ENCODE peak calls at places on chromosomes 4 and X, in nine cellular contexts. T, S, J, M, Z, H, I, K and P are unnamed samples.

GRCh38 chr4:114384629-114385028 is 214.0 kb upstream of the UGT8 start:
- DNase-seq in T (no peak), S (no peak), J (peak; percentile 25), M (no peak), Z (no peak), H (no peak), I (no peak), K (no peak), P (no peak)

GRCh38 chr4:10640535-10641159 is 43.9 kb downstream of the CLNK start:
- DNase-seq in T (peak; percentile 56), S (no peak), J (no peak), M (peak; percentile 49), Z (no peak), H (no peak), I (no peak), K (no peak), P (no peak)

GRCh38 chr4:153514001-153514526 is 47.9 kb downstream of the TMEM131L start:
- DNase-seq in T (no peak), S (no peak), J (no peak), M (no peak), Z (no peak), H (no peak), I (no peak), K (no peak), P (no peak)

GRCh38 chr4:8583655-8584025 is 3.4 kb downstream of the GPR78 start:
- DNase-seq in T (no peak), S (peak; percentile 53), J (no peak), M (no peak), Z (no peak), H (no peak), I (no peak), K (no peak), P (no peak)

GRCh38 chr4:47118192-47118879 is 87.0 kb downstream of the GABRB1 start:
- DNase-seq in T (no peak), S (no peak), J (no peak), M (no peak), Z (no peak), H (no peak), I (no peak), K (no peak), P (no peak)

GRCh38 chr4:130359537-130359936 is 1263.6 kb downstream of the C4orf33 start:
- DNase-seq in T (no peak), S (no peak), J (peak; percentile 1), M (no peak), Z (no peak), H (no peak), I (peak; percentile 6), K (no peak), P (no peak)

GRCh38 chr4:1771555-1772305 is 21.4 kb upstream of the FGFR3 start:
- DNase-seq in T (no peak), S (no peak), J (no peak), M (no peak), Z (no peak), H (no peak), I (no peak), K (no peak), P (no peak)

GRCh38 chr4:89338206-89338605 is 30.6 kb upstream of the GPRIN3 start:
- DNase-seq in T (no peak), S (no peak), J (no peak), M (no peak), Z (no peak), H (no peak), I (no peak), K (no peak), P (no peak)

GRCh38 chrX:145003443-145003842 is 243.9 kb upstream of the SPANXN1 start:
- DNase-seq in T (no peak), S (no peak), J (no peak), M (no peak), Z (no peak), H (no peak), I (no peak), K (no peak), P (no peak)

GRCh38 chrX:12210196-12210815 is 72.0 kb downstream of the FRMPD4 start:
- DNase-seq in T (no peak), S (no peak), J (no peak), M (no peak), Z (peak; percentile 5), H (no peak), I (no peak), K (no peak), P (no peak)

GRCh38 chr4:1564535-1565375 is 119.4 kb downstream of the FAM53A start:
- DNase-seq in T (peak; percentile 35), S (no peak), J (no peak), M (no peak), Z (no peak), H (no peak), I (no peak), K (no peak), P (peak; percentile 19)

GRCh38 chr4:165592386-165592785 is 213.6 kb downstream of the CPE start:
- DNase-seq in T (no peak), S (no peak), J (no peak), M (no peak), Z (no peak), H (no peak), I (no peak), K (no peak), P (no peak)

GRCh38 chr4:159655547-159655946 is 552.7 kb downstream of the RAPGEF2 start:
- DNase-seq in T (no peak), S (no peak), J (no peak), M (no peak), Z (no peak), H (no peak), I (no peak), K (no peak), P (no peak)

GRCh38 chr4:159048166-159048886 is 54.6 kb upstream of the RAPGEF2 start:
- DNase-seq in T (peak; percentile 74), S (peak; percentile 81), J (peak; percentile 79), M (peak; percentile 81), Z (peak; percentile 75), H (no peak), I (no peak), K (no peak), P (no peak)

GRCh38 chrX:118553042-118553714 is 57.6 kb downstream of the DOCK11 start:
- DNase-seq in T (no peak), S (no peak), J (no peak), M (no peak), Z (no peak), H (no peak), I (no peak), K (no peak), P (no peak)

GRCh38 chr4:26081795-26082498 is 167.9 kb downstream of the SMIM20 start:
- DNase-seq in T (no peak), S (no peak), J (peak; percentile 57), M (no peak), Z (no peak), H (no peak), I (peak; percentile 27), K (no peak), P (no peak)

GRCh38 chr4:151940290-151940689 is 179.5 kb upstream of the GATB start:
- DNase-seq in T (no peak), S (no peak), J (no peak), M (no peak), Z (no peak), H (no peak), I (no peak), K (no peak), P (peak; percentile 54)

GRCh38 chrX:49172280-49172780 is 632 bp downstream of the PLP2 start:
- DNase-seq in T (peak; percentile 74), S (peak; percentile 86), J (peak; percentile 77), M (peak; percentile 84), Z (peak; percentile 39), H (no peak), I (no peak), K (peak; percentile 73), P (peak; percentile 69)

GRCh38 chr4:78781925-78782324 is 5.8 kb downstream of the BMP2K start:
- DNase-seq in T (no peak), S (no peak), J (no peak), M (no peak), Z (no peak), H (no peak), I (no peak), K (no peak), P (no peak)

GRCh38 chr4:78788005-78788889 is 12.1 kb downstream of the BMP2K start:
- DNase-seq in T (no peak), S (no peak), J (no peak), M (no peak), Z (no peak), H (no peak), I (no peak), K (no peak), P (no peak)

GRCh38 chr4:78784255-78784654 is 8.1 kb downstream of the BMP2K start:
- DNase-seq in T (no peak), S (no peak), J (peak; percentile 56), M (no peak), Z (no peak), H (no peak), I (no peak), K (no peak), P (no peak)

GRCh38 chr4:78787392-78788004 is 11.3 kb downstream of the BMP2K start:
- DNase-seq in T (no peak), S (no peak), J (no peak), M (no peak), Z (no peak), H (no peak), I (no peak), K (no peak), P (no peak)
- H3K4me1 ChIP-seq in T (peaks cover 1% of the 10 kb centered on the region), S (peaks cover 19% of the 10 kb centered on the region), J (peaks cover 51% of the 10 kb centered on the region), M (peaks cover 3% of the 10 kb centered on the region), Z (peaks cover 45% of the 10 kb centered on the region), H (peaks cover under 1% of the 10 kb centered on the region), I (no peaks in the 10 kb centered on the region), K (no peaks in the 10 kb centered on the region), P (no peaks in the 10 kb centered on the region)

GRCh38 chrX:53583571-53583970 is 102.9 kb downstream of the HUWE1 start:
- DNase-seq in T (no peak), S (no peak), J (no peak), M (no peak), Z (no peak), H (no peak), I (no peak), K (no peak), P (no peak)

GRCh38 chrX:53584891-53585290 is 101.6 kb downstream of the HUWE1 start:
- DNase-seq in T (no peak), S (no peak), J (no peak), M (no peak), Z (no peak), H (no peak), I (no peak), K (no peak), P (no peak)

GRCh38 chrX:53587795-53588194 is 98.7 kb downstream of the HUWE1 start:
- DNase-seq in T (no peak), S (no peak), J (no peak), M (no peak), Z (no peak), H (no peak), I (no peak), K (no peak), P (no peak)
- H3K36me3 ChIP-seq in T (peaks cover 14% of the 10 kb centered on the region), S (peaks cover 100% of the 10 kb centered on the region), J (peaks cover 99% of the 10 kb centered on the region), M (peaks cover 100% of the 10 kb centered on the region), Z (peaks cover 18% of the 10 kb centered on the region), H (peaks cover 100% of the 10 kb centered on the region), I (peaks cover 99% of the 10 kb centered on the region), K (peaks cover 88% of the 10 kb centered on the region), P (peaks cover 70% of the 10 kb centered on the region)

GRCh38 chr4:4578981-4579380 is 37.1 kb upstream of the STX18 start:
- DNase-seq in T (no peak), S (no peak), J (no peak), M (no peak), Z (no peak), H (no peak), I (peak; percentile 38), K (no peak), P (no peak)
- H3K27me3 ChIP-seq in T (no peaks in the 10 kb centered on the region), S (no peaks in the 10 kb centered on the region), J (no peaks in the 10 kb centered on the region), M (no peaks in the 10 kb centered on the region), Z (peaks cover 3% of the 10 kb centered on the region), H (no peaks in the 10 kb centered on the region), I (peaks cover 25% of the 10 kb centered on the region), K (no peaks in the 10 kb centered on the region), P (no peaks in the 10 kb centered on the region)

GRCh38 chr4:139457318-139457717 is 3.4 kb downstream of the RAB33B start:
- DNase-seq in T (no peak), S (no peak), J (no peak), M (no peak), Z (no peak), H (no peak), I (no peak), K (no peak), P (no peak)
- H3K4me1 ChIP-seq in T (no peaks in the 10 kb centered on the region), S (peaks cover 44% of the 10 kb centered on the region), J (peaks cover 22% of the 10 kb centered on the region), M (peaks cover 45% of the 10 kb centered on the region), Z (peaks cover 49% of the 10 kb centered on the region), H (peaks cover 15% of the 10 kb centered on the region), I (no peaks in the 10 kb centered on the region), K (peaks cover 48% of the 10 kb centered on the region), P (peaks cover 33% of the 10 kb centered on the region)